ENCODE peak calls at places on chromosomes 3 and 15, in seven cellular contexts. One of them, this sample, is unnamed.

GRCh38 chr15:88467935-88468528 is 524 bp downstream of the MRPS11 start:
- DNase-seq in AG10803: peak
- DNase-seq in memory B cell: no peak
- DNase-seq in activated naive CD4-positive, alpha-beta T cell treated with Interleukin-2 at 50 U/mL for 16 hours: no peak
- DNase-seq in PC-9: no peak
- DNase-seq in astrocyte of the spinal cord: peak
- DNase-seq in activated CD4-positive, alpha-beta T cell treated with anti-CD3 and anti-CD28 coated beads, Interleukin-2, amount 10 ng/mL, durations not matched to agents 7 days and 5 days: peak
- DNase-seq in this sample: no peak

GRCh38 chr3:17505856-17506255 is 236.6 kb downstream of the TBC1D5 start:
- DNase-seq in AG10803: peak
- DNase-seq in memory B cell: no peak
- DNase-seq in activated naive CD4-positive, alpha-beta T cell treated with Interleukin-2 at 50 U/mL for 16 hours: no peak
- DNase-seq in PC-9: no peak
- DNase-seq in astrocyte of the spinal cord: peak
- DNase-seq in activated CD4-positive, alpha-beta T cell treated with anti-CD3 and anti-CD28 coated beads, Interleukin-2, amount 10 ng/mL, durations not matched to agents 7 days and 5 days: no peak
- DNase-seq in this sample: no peak

GRCh38 chr3:122186372-122186771 is 2.9 kb downstream of the CASR start:
- DNase-seq in AG10803: no peak
- DNase-seq in memory B cell: no peak
- DNase-seq in activated naive CD4-positive, alpha-beta T cell treated with Interleukin-2 at 50 U/mL for 16 hours: no peak
- DNase-seq in PC-9: no peak
- DNase-seq in astrocyte of the spinal cord: no peak
- DNase-seq in activated CD4-positive, alpha-beta T cell treated with anti-CD3 and anti-CD28 coated beads, Interleukin-2, amount 10 ng/mL, durations not matched to agents 7 days and 5 days: no peak
- DNase-seq in this sample: peak

GRCh38 chr3:13200951-13201350 is 127.7 kb upstream of the IQSEC1 start:
- DNase-seq in AG10803: no peak
- DNase-seq in memory B cell: no peak
- DNase-seq in activated naive CD4-positive, alpha-beta T cell treated with Interleukin-2 at 50 U/mL for 16 hours: no peak
- DNase-seq in PC-9: no peak
- DNase-seq in astrocyte of the spinal cord: no peak
- DNase-seq in activated CD4-positive, alpha-beta T cell treated with anti-CD3 and anti-CD28 coated beads, Interleukin-2, amount 10 ng/mL, durations not matched to agents 7 days and 5 days: no peak
- DNase-seq in this sample: no peak

GRCh38 chr15:92809880-92810361 is 90.2 kb upstream of the CHD2 start:
- DNase-seq in AG10803: peak
- DNase-seq in memory B cell: peak
- DNase-seq in activated naive CD4-positive, alpha-beta T cell treated with Interleukin-2 at 50 U/mL for 16 hours: peak
- DNase-seq in PC-9: no peak
- DNase-seq in astrocyte of the spinal cord: peak
- DNase-seq in activated CD4-positive, alpha-beta T cell treated with anti-CD3 and anti-CD28 coated beads, Interleukin-2, amount 10 ng/mL, durations not matched to agents 7 days and 5 days: peak
- DNase-seq in this sample: peak

GRCh38 chr3:33128706-33129105 is 14.9 kb downstream of the CRTAP start:
- DNase-seq in AG10803: peak
- DNase-seq in memory B cell: no peak
- DNase-seq in activated naive CD4-positive, alpha-beta T cell treated with Interleukin-2 at 50 U/mL for 16 hours: no peak
- DNase-seq in PC-9: no peak
- DNase-seq in astrocyte of the spinal cord: no peak
- DNase-seq in activated CD4-positive, alpha-beta T cell treated with anti-CD3 and anti-CD28 coated beads, Interleukin-2, amount 10 ng/mL, durations not matched to agents 7 days and 5 days: no peak
- DNase-seq in this sample: no peak

GRCh38 chr3:64975138-64975537 is 287.3 kb upstream of the ADAMTS9 start:
- DNase-seq in AG10803: peak
- DNase-seq in memory B cell: no peak
- DNase-seq in activated naive CD4-positive, alpha-beta T cell treated with Interleukin-2 at 50 U/mL for 16 hours: no peak
- DNase-seq in PC-9: no peak
- DNase-seq in astrocyte of the spinal cord: peak
- DNase-seq in activated CD4-positive, alpha-beta T cell treated with anti-CD3 and anti-CD28 coated beads, Interleukin-2, amount 10 ng/mL, durations not matched to agents 7 days and 5 days: no peak
- DNase-seq in this sample: no peak

GRCh38 chr3:29642393-29643033 is 361.6 kb downstream of the RBMS3 start:
- DNase-seq in AG10803: peak
- DNase-seq in memory B cell: no peak
- DNase-seq in activated naive CD4-positive, alpha-beta T cell treated with Interleukin-2 at 50 U/mL for 16 hours: no peak
- DNase-seq in PC-9: no peak
- DNase-seq in astrocyte of the spinal cord: peak
- DNase-seq in activated CD4-positive, alpha-beta T cell treated with anti-CD3 and anti-CD28 coated beads, Interleukin-2, amount 10 ng/mL, durations not matched to agents 7 days and 5 days: no peak
- DNase-seq in this sample: no peak

GRCh38 chr3:160919942-160920341 is 163.9 kb downstream of the PPM1L start:
- DNase-seq in AG10803: no peak
- DNase-seq in memory B cell: no peak
- DNase-seq in activated naive CD4-positive, alpha-beta T cell treated with Interleukin-2 at 50 U/mL for 16 hours: no peak
- DNase-seq in PC-9: no peak
- DNase-seq in astrocyte of the spinal cord: no peak
- DNase-seq in activated CD4-positive, alpha-beta T cell treated with anti-CD3 and anti-CD28 coated beads, Interleukin-2, amount 10 ng/mL, durations not matched to agents 7 days and 5 days: no peak
- DNase-seq in this sample: peak

GRCh38 chr3:52593103-52593502 is 56.7 kb downstream of the UQCC5 start:
- DNase-seq in AG10803: no peak
- DNase-seq in memory B cell: no peak
- DNase-seq in activated naive CD4-positive, alpha-beta T cell treated with Interleukin-2 at 50 U/mL for 16 hours: no peak
- DNase-seq in PC-9: no peak
- DNase-seq in astrocyte of the spinal cord: no peak
- DNase-seq in activated CD4-positive, alpha-beta T cell treated with anti-CD3 and anti-CD28 coated beads, Interleukin-2, amount 10 ng/mL, durations not matched to agents 7 days and 5 days: no peak
- DNase-seq in this sample: no peak

GRCh38 chr3:156638271-156638670 is 36.1 kb upstream of the TIPARP start:
- DNase-seq in AG10803: no peak
- DNase-seq in memory B cell: no peak
- DNase-seq in activated naive CD4-positive, alpha-beta T cell treated with Interleukin-2 at 50 U/mL for 16 hours: no peak
- DNase-seq in PC-9: no peak
- DNase-seq in astrocyte of the spinal cord: no peak
- DNase-seq in activated CD4-positive, alpha-beta T cell treated with anti-CD3 and anti-CD28 coated beads, Interleukin-2, amount 10 ng/mL, durations not matched to agents 7 days and 5 days: no peak
- DNase-seq in this sample: no peak

GRCh38 chr3:37554364-37554763 is 307.3 kb upstream of the CTDSPL start:
- DNase-seq in AG10803: no peak
- DNase-seq in memory B cell: no peak
- DNase-seq in activated naive CD4-positive, alpha-beta T cell treated with Interleukin-2 at 50 U/mL for 16 hours: no peak
- DNase-seq in PC-9: no peak
- DNase-seq in astrocyte of the spinal cord: no peak
- DNase-seq in activated CD4-positive, alpha-beta T cell treated with anti-CD3 and anti-CD28 coated beads, Interleukin-2, amount 10 ng/mL, durations not matched to agents 7 days and 5 days: no peak
- DNase-seq in this sample: no peak

GRCh38 chr3:13764161-13764560 is 115.7 kb downstream of the WNT7A start:
- DNase-seq in AG10803: no peak
- DNase-seq in memory B cell: no peak
- DNase-seq in activated naive CD4-positive, alpha-beta T cell treated with Interleukin-2 at 50 U/mL for 16 hours: no peak
- DNase-seq in PC-9: no peak
- DNase-seq in astrocyte of the spinal cord: no peak
- DNase-seq in activated CD4-positive, alpha-beta T cell treated with anti-CD3 and anti-CD28 coated beads, Interleukin-2, amount 10 ng/mL, durations not matched to agents 7 days and 5 days: no peak
- DNase-seq in this sample: no peak

GRCh38 chr3:192892981-192893827 is 24.5 kb downstream of the MB21D2 start:
- DNase-seq in AG10803: peak
- DNase-seq in memory B cell: peak
- DNase-seq in activated naive CD4-positive, alpha-beta T cell treated with Interleukin-2 at 50 U/mL for 16 hours: peak
- DNase-seq in PC-9: peak
- DNase-seq in astrocyte of the spinal cord: peak
- DNase-seq in activated CD4-positive, alpha-beta T cell treated with anti-CD3 and anti-CD28 coated beads, Interleukin-2, amount 10 ng/mL, durations not matched to agents 7 days and 5 days: peak
- DNase-seq in this sample: no peak

GRCh38 chr15:41485226-41485625 is 8.4 kb upstream of the ITPKA start:
- DNase-seq in AG10803: no peak
- DNase-seq in memory B cell: no peak
- DNase-seq in activated naive CD4-positive, alpha-beta T cell treated with Interleukin-2 at 50 U/mL for 16 hours: no peak
- DNase-seq in PC-9: no peak
- DNase-seq in astrocyte of the spinal cord: no peak
- DNase-seq in activated CD4-positive, alpha-beta T cell treated with anti-CD3 and anti-CD28 coated beads, Interleukin-2, amount 10 ng/mL, durations not matched to agents 7 days and 5 days: no peak
- DNase-seq in this sample: no peak

GRCh38 chr15:46644493-46645481 is 1010.0 kb downstream of the SQOR start:
- DNase-seq in AG10803: no peak
- DNase-seq in memory B cell: no peak
- DNase-seq in activated naive CD4-positive, alpha-beta T cell treated with Interleukin-2 at 50 U/mL for 16 hours: no peak
- DNase-seq in PC-9: no peak
- DNase-seq in astrocyte of the spinal cord: no peak
- DNase-seq in activated CD4-positive, alpha-beta T cell treated with anti-CD3 and anti-CD28 coated beads, Interleukin-2, amount 10 ng/mL, durations not matched to agents 7 days and 5 days: no peak
- DNase-seq in this sample: peak

GRCh38 chr15:64720188-64720587 is 55.2 kb downstream of the RBPMS2 start:
- DNase-seq in AG10803: no peak
- DNase-seq in memory B cell: no peak
- DNase-seq in activated naive CD4-positive, alpha-beta T cell treated with Interleukin-2 at 50 U/mL for 16 hours: no peak
- DNase-seq in PC-9: no peak
- DNase-seq in astrocyte of the spinal cord: no peak
- DNase-seq in activated CD4-positive, alpha-beta T cell treated with anti-CD3 and anti-CD28 coated beads, Interleukin-2, amount 10 ng/mL, durations not matched to agents 7 days and 5 days: no peak
- DNase-seq in this sample: no peak

GRCh38 chr3:66418432-66419052 is 82.3 kb downstream of the LRIG1 start:
- DNase-seq in AG10803: peak
- DNase-seq in memory B cell: no peak
- DNase-seq in activated naive CD4-positive, alpha-beta T cell treated with Interleukin-2 at 50 U/mL for 16 hours: no peak
- DNase-seq in PC-9: no peak
- DNase-seq in astrocyte of the spinal cord: peak
- DNase-seq in activated CD4-positive, alpha-beta T cell treated with anti-CD3 and anti-CD28 coated beads, Interleukin-2, amount 10 ng/mL, durations not matched to agents 7 days and 5 days: no peak
- DNase-seq in this sample: peak

GRCh38 chr3:125078961-125079674 is 23.3 kb upstream of the HEG1 start:
- DNase-seq in AG10803: peak
- DNase-seq in memory B cell: no peak
- DNase-seq in activated naive CD4-positive, alpha-beta T cell treated with Interleukin-2 at 50 U/mL for 16 hours: no peak
- DNase-seq in PC-9: no peak
- DNase-seq in astrocyte of the spinal cord: no peak
- DNase-seq in activated CD4-positive, alpha-beta T cell treated with anti-CD3 and anti-CD28 coated beads, Interleukin-2, amount 10 ng/mL, durations not matched to agents 7 days and 5 days: no peak
- DNase-seq in this sample: no peak

GRCh38 chr15:38536201-38536676 is 28.4 kb downstream of the RASGRP1 start:
- DNase-seq in AG10803: peak
- DNase-seq in memory B cell: no peak
- DNase-seq in activated naive CD4-positive, alpha-beta T cell treated with Interleukin-2 at 50 U/mL for 16 hours: no peak
- DNase-seq in PC-9: no peak
- DNase-seq in astrocyte of the spinal cord: peak
- DNase-seq in activated CD4-positive, alpha-beta T cell treated with anti-CD3 and anti-CD28 coated beads, Interleukin-2, amount 10 ng/mL, durations not matched to agents 7 days and 5 days: no peak
- DNase-seq in this sample: no peak

GRCh38 chr15:85421116-85421925 is 40.9 kb downstream of the AKAP13 start:
- DNase-seq in AG10803: peak
- DNase-seq in memory B cell: no peak
- DNase-seq in activated naive CD4-positive, alpha-beta T cell treated with Interleukin-2 at 50 U/mL for 16 hours: no peak
- DNase-seq in PC-9: no peak
- DNase-seq in astrocyte of the spinal cord: peak
- DNase-seq in activated CD4-positive, alpha-beta T cell treated with anti-CD3 and anti-CD28 coated beads, Interleukin-2, amount 10 ng/mL, durations not matched to agents 7 days and 5 days: no peak
- DNase-seq in this sample: no peak

GRCh38 chr15:43433160-43433559 is 59.8 kb downstream of the TP53BP1 start:
- DNase-seq in AG10803: peak
- DNase-seq in memory B cell: no peak
- DNase-seq in activated naive CD4-positive, alpha-beta T cell treated with Interleukin-2 at 50 U/mL for 16 hours: no peak
- DNase-seq in PC-9: no peak
- DNase-seq in astrocyte of the spinal cord: peak
- DNase-seq in activated CD4-positive, alpha-beta T cell treated with anti-CD3 and anti-CD28 coated beads, Interleukin-2, amount 10 ng/mL, durations not matched to agents 7 days and 5 days: no peak
- DNase-seq in this sample: no peak

GRCh38 chr3:11575964-11576363 is 67.8 kb downstream of the VGLL4 start:
- DNase-seq in AG10803: no peak
- DNase-seq in memory B cell: no peak
- DNase-seq in activated naive CD4-positive, alpha-beta T cell treated with Interleukin-2 at 50 U/mL for 16 hours: no peak
- DNase-seq in PC-9: no peak
- DNase-seq in astrocyte of the spinal cord: no peak
- DNase-seq in activated CD4-positive, alpha-beta T cell treated with anti-CD3 and anti-CD28 coated beads, Interleukin-2, amount 10 ng/mL, durations not matched to agents 7 days and 5 days: no peak
- DNase-seq in this sample: no peak

GRCh38 chr3:66320390-66320789 is 99.6 kb downstream of the SLC25A26 start:
- DNase-seq in AG10803: no peak
- DNase-seq in memory B cell: no peak
- DNase-seq in activated naive CD4-positive, alpha-beta T cell treated with Interleukin-2 at 50 U/mL for 16 hours: no peak
- DNase-seq in PC-9: no peak
- DNase-seq in astrocyte of the spinal cord: no peak
- DNase-seq in activated CD4-positive, alpha-beta T cell treated with anti-CD3 and anti-CD28 coated beads, Interleukin-2, amount 10 ng/mL, durations not matched to agents 7 days and 5 days: no peak
- DNase-seq in this sample: no peak

GRCh38 chr3:105933871-105934270 is 65.1 kb upstream of the CBLB start:
- DNase-seq in AG10803: no peak
- DNase-seq in memory B cell: no peak
- DNase-seq in activated naive CD4-positive, alpha-beta T cell treated with Interleukin-2 at 50 U/mL for 16 hours: no peak
- DNase-seq in PC-9: no peak
- DNase-seq in astrocyte of the spinal cord: no peak
- DNase-seq in activated CD4-positive, alpha-beta T cell treated with anti-CD3 and anti-CD28 coated beads, Interleukin-2, amount 10 ng/mL, durations not matched to agents 7 days and 5 days: no peak
- DNase-seq in this sample: no peak

GRCh38 chr15:86138798-86139197 is 59.1 kb downstream of the AGBL1 start:
- DNase-seq in AG10803: no peak
- DNase-seq in memory B cell: no peak
- DNase-seq in activated naive CD4-positive, alpha-beta T cell treated with Interleukin-2 at 50 U/mL for 16 hours: no peak
- DNase-seq in PC-9: no peak
- DNase-seq in astrocyte of the spinal cord: no peak
- DNase-seq in activated CD4-positive, alpha-beta T cell treated with anti-CD3 and anti-CD28 coated beads, Interleukin-2, amount 10 ng/mL, durations not matched to agents 7 days and 5 days: no peak
- DNase-seq in this sample: no peak

GRCh38 chr3:129040579-129041300 is 19.8 kb upstream of the GP9 start:
- DNase-seq in AG10803: no peak
- DNase-seq in memory B cell: no peak
- DNase-seq in activated naive CD4-positive, alpha-beta T cell treated with Interleukin-2 at 50 U/mL for 16 hours: no peak
- DNase-seq in PC-9: no peak
- DNase-seq in astrocyte of the spinal cord: no peak
- DNase-seq in activated CD4-positive, alpha-beta T cell treated with anti-CD3 and anti-CD28 coated beads, Interleukin-2, amount 10 ng/mL, durations not matched to agents 7 days and 5 days: no peak
- DNase-seq in this sample: no peak

GRCh38 chr3:119481079-119481478 is 12.3 kb downstream of the POGLUT1 start:
- DNase-seq in AG10803: no peak
- DNase-seq in memory B cell: no peak
- DNase-seq in activated naive CD4-positive, alpha-beta T cell treated with Interleukin-2 at 50 U/mL for 16 hours: no peak
- DNase-seq in PC-9: no peak
- DNase-seq in astrocyte of the spinal cord: no peak
- DNase-seq in activated CD4-positive, alpha-beta T cell treated with anti-CD3 and anti-CD28 coated beads, Interleukin-2, amount 10 ng/mL, durations not matched to agents 7 days and 5 days: no peak
- DNase-seq in this sample: no peak

GRCh38 chr3:66808891-66809578 is 189.1 kb upstream of the KBTBD8 start:
- DNase-seq in AG10803: no peak
- DNase-seq in memory B cell: no peak
- DNase-seq in activated naive CD4-positive, alpha-beta T cell treated with Interleukin-2 at 50 U/mL for 16 hours: no peak
- DNase-seq in PC-9: no peak
- DNase-seq in astrocyte of the spinal cord: no peak
- DNase-seq in activated CD4-positive, alpha-beta T cell treated with anti-CD3 and anti-CD28 coated beads, Interleukin-2, amount 10 ng/mL, durations not matched to agents 7 days and 5 days: no peak
- DNase-seq in this sample: no peak

GRCh38 chr3:30042274-30042859 is 564.0 kb upstream of the TGFBR2 start:
- DNase-seq in AG10803: peak
- DNase-seq in memory B cell: peak
- DNase-seq in activated naive CD4-positive, alpha-beta T cell treated with Interleukin-2 at 50 U/mL for 16 hours: peak
- DNase-seq in PC-9: peak
- DNase-seq in astrocyte of the spinal cord: peak
- DNase-seq in activated CD4-positive, alpha-beta T cell treated with anti-CD3 and anti-CD28 coated beads, Interleukin-2, amount 10 ng/mL, durations not matched to agents 7 days and 5 days: peak
- DNase-seq in this sample: no peak

GRCh38 chr3:42031808-42032475 is 59.2 kb upstream of the TRAK1 start:
- DNase-seq in AG10803: peak
- DNase-seq in memory B cell: no peak
- DNase-seq in activated naive CD4-positive, alpha-beta T cell treated with Interleukin-2 at 50 U/mL for 16 hours: no peak
- DNase-seq in PC-9: no peak
- DNase-seq in astrocyte of the spinal cord: peak
- DNase-seq in activated CD4-positive, alpha-beta T cell treated with anti-CD3 and anti-CD28 coated beads, Interleukin-2, amount 10 ng/mL, durations not matched to agents 7 days and 5 days: no peak
- DNase-seq in this sample: peak

GRCh38 chr3:133419151-133419550 is 19.3 kb downstream of the BFSP2 start:
- DNase-seq in AG10803: no peak
- DNase-seq in memory B cell: no peak
- DNase-seq in activated naive CD4-positive, alpha-beta T cell treated with Interleukin-2 at 50 U/mL for 16 hours: no peak
- DNase-seq in PC-9: no peak
- DNase-seq in astrocyte of the spinal cord: no peak
- DNase-seq in activated CD4-positive, alpha-beta T cell treated with anti-CD3 and anti-CD28 coated beads, Interleukin-2, amount 10 ng/mL, durations not matched to agents 7 days and 5 days: no peak
- DNase-seq in this sample: no peak

GRCh38 chr15:101295607-101296225 is 668 bp upstream of the SNRPA1 start:
- DNase-seq in AG10803: no peak
- DNase-seq in memory B cell: no peak
- DNase-seq in activated naive CD4-positive, alpha-beta T cell treated with Interleukin-2 at 50 U/mL for 16 hours: no peak
- DNase-seq in PC-9: no peak
- DNase-seq in astrocyte of the spinal cord: peak
- DNase-seq in activated CD4-positive, alpha-beta T cell treated with anti-CD3 and anti-CD28 coated beads, Interleukin-2, amount 10 ng/mL, durations not matched to agents 7 days and 5 days: no peak
- DNase-seq in this sample: no peak

GRCh38 chr15:100167884-100168375 is 173.8 kb downstream of the ADAMTS17 start:
- DNase-seq in AG10803: no peak
- DNase-seq in memory B cell: no peak
- DNase-seq in activated naive CD4-positive, alpha-beta T cell treated with Interleukin-2 at 50 U/mL for 16 hours: no peak
- DNase-seq in PC-9: no peak
- DNase-seq in astrocyte of the spinal cord: no peak
- DNase-seq in activated CD4-positive, alpha-beta T cell treated with anti-CD3 and anti-CD28 coated beads, Interleukin-2, amount 10 ng/mL, durations not matched to agents 7 days and 5 days: no peak
- DNase-seq in this sample: no peak

GRCh38 chr3:187967982-187968381 is 186.0 kb upstream of the LPP start:
- DNase-seq in AG10803: peak
- DNase-seq in memory B cell: no peak
- DNase-seq in activated naive CD4-positive, alpha-beta T cell treated with Interleukin-2 at 50 U/mL for 16 hours: no peak
- DNase-seq in PC-9: no peak
- DNase-seq in astrocyte of the spinal cord: no peak
- DNase-seq in activated CD4-positive, alpha-beta T cell treated with anti-CD3 and anti-CD28 coated beads, Interleukin-2, amount 10 ng/mL, durations not matched to agents 7 days and 5 days: no peak
- DNase-seq in this sample: no peak

GRCh38 chr15:45442497-45443135 is 64.3 kb upstream of the GATM start:
- DNase-seq in AG10803: peak
- DNase-seq in memory B cell: no peak
- DNase-seq in activated naive CD4-positive, alpha-beta T cell treated with Interleukin-2 at 50 U/mL for 16 hours: no peak
- DNase-seq in PC-9: no peak
- DNase-seq in astrocyte of the spinal cord: peak
- DNase-seq in activated CD4-positive, alpha-beta T cell treated with anti-CD3 and anti-CD28 coated beads, Interleukin-2, amount 10 ng/mL, durations not matched to agents 7 days and 5 days: no peak
- DNase-seq in this sample: no peak

GRCh38 chr15:60004846-60005351 is 788 bp downstream of the FOXB1 start:
- DNase-seq in AG10803: peak
- DNase-seq in memory B cell: no peak
- DNase-seq in activated naive CD4-positive, alpha-beta T cell treated with Interleukin-2 at 50 U/mL for 16 hours: no peak
- DNase-seq in PC-9: no peak
- DNase-seq in astrocyte of the spinal cord: no peak
- DNase-seq in activated CD4-positive, alpha-beta T cell treated with anti-CD3 and anti-CD28 coated beads, Interleukin-2, amount 10 ng/mL, durations not matched to agents 7 days and 5 days: peak
- DNase-seq in this sample: no peak